ENCODE peak calls at places on chromosomes 7 and 10, in five cellular contexts. U, F, O, B and Q are unnamed samples.

GRCh38 chr10:109924100-109924499 is 789 bp upstream of the XPNPEP1 start:
- DNase-seq in O (no peak), U (no peak), B (no peak), F (no peak), Q (no peak)

GRCh38 chr7:51847461-51848134 is 531.0 kb upstream of the COBL start:
- DNase-seq in B (peak), O (no peak), U (no peak), F (no peak), Q (no peak)

GRCh38 chr7:50336909-50337703 is 32.6 kb downstream of the IKZF1 start:
- DNase-seq in B (no peak), F (no peak), U (no peak), O (no peak), Q (no peak)

GRCh38 chr7:69114374-69114773 is 483.9 kb upstream of the AUTS2 start:
- DNase-seq in O (no peak), U (no peak), B (no peak), F (peak), Q (no peak)

GRCh38 chr10:53314856-53315255 is 542.3 kb upstream of the MBL2 start:
- DNase-seq in O (no peak), B (no peak), F (peak), U (peak), Q (peak)

GRCh38 chr10:117373848-117374505 is 1.3 kb downstream of the PDZD8 start:
- DNase-seq in U (peak), O (peak), F (peak), B (no peak), Q (peak)

GRCh38 chr7:69439040-69439439 is 159.2 kb upstream of the AUTS2 start:
- DNase-seq in B (no peak), F (no peak), U (no peak), O (no peak), Q (no peak)

GRCh38 chr7:43135129-43135528 is 22.7 kb downstream of the HECW1 start:
- DNase-seq in O (no peak), F (peak), B (no peak), U (no peak), Q (no peak)

GRCh38 chr10:129642427-129642826 is 175.4 kb downstream of the MGMT start:
- DNase-seq in F (peak), O (no peak), B (no peak), U (no peak), Q (peak)

GRCh38 chr7:151104411-151105235 is 18.3 kb downstream of the AGAP3 start:
- DNase-seq in O (no peak), F (peak), U (no peak), B (peak), Q (peak)

GRCh38 chr10:111204880-111205279 is 128.1 kb downstream of the ADRA2A start:
- DNase-seq in O (no peak), U (no peak), B (no peak), F (no peak), Q (no peak)

GRCh38 chr7:84454174-84454959 is 259.8 kb upstream of the SEMA3A start:
- DNase-seq in U (no peak), O (no peak), B (no peak), F (peak), Q (peak)

GRCh38 chr7:141722529-141722928 is 14.4 kb downstream of the WEE2 start:
- DNase-seq in O (no peak), U (no peak), B (no peak), F (no peak), Q (no peak)

GRCh38 chr7:107286751-107287621 is 118.2 kb downstream of the HBP1 start:
- DNase-seq in B (no peak), O (no peak), U (no peak), F (no peak), Q (no peak)

GRCh38 chr10:87923233-87923632 is 59.8 kb downstream of the PTEN start:
- DNase-seq in F (no peak), O (no peak), B (no peak), U (no peak), Q (no peak)

GRCh38 chr7:44912775-44913347 is 27.5 kb upstream of the PURB start:
- DNase-seq in O (no peak), B (no peak), U (no peak), F (peak), Q (peak)

GRCh38 chr10:102009801-102010425 is 46.1 kb downstream of the ARMH3 start:
- DNase-seq in F (peak), U (peak), B (peak), O (peak), Q (peak)

GRCh38 chr7:73850781-73851207 is 8.5 kb upstream of the METTL27 start:
- DNase-seq in F (peak), O (no peak), U (peak), B (no peak), Q (peak)

GRCh38 chr10:70115948-70116682 is 16.5 kb downstream of the AIFM2 start:
- DNase-seq in O (peak), U (no peak), F (peak), B (peak), Q (peak)

GRCh38 chr7:98872328-98872924 is 2.6 kb upstream of the TMEM130 start:
- DNase-seq in F (peak), U (no peak), B (no peak), O (peak), Q (no peak)

GRCh38 chr10:598415-599170 is 90.9 kb downstream of the DIP2C start:
- DNase-seq in B (no peak), F (peak), O (peak), U (peak), Q (peak)

GRCh38 chr10:43408710-43409384 is at the start of gene HNRNPF:
- DNase-seq in B (peak), U (peak), O (peak), F (peak), Q (peak)

GRCh38 chr10:49602380-49603023 is 7.6 kb upstream of the SLC18A3 start:
- DNase-seq in U (no peak), B (no peak), O (no peak), F (no peak), Q (no peak)

GRCh38 chr10:132059760-132060508 is 5.8 kb upstream of the JAKMIP3 start:
- DNase-seq in U (no peak), O (no peak), F (no peak), B (no peak), Q (no peak)

GRCh38 chr10:127186846-127187245 is 9.5 kb downstream of the INSYN2A start:
- DNase-seq in F (peak), B (no peak), U (no peak), O (no peak), Q (no peak)

GRCh38 chr10:10589540-10589939 is 428.1 kb upstream of the CELF2 start:
- DNase-seq in O (no peak), U (peak), B (no peak), F (peak), Q (peak)

GRCh38 chr7:135235841-135236240 is 2.2 kb downstream of the STRA8 start:
- DNase-seq in F (no peak), U (no peak), O (no peak), B (no peak), Q (no peak)

GRCh38 chr10:62011558-62011957 is 110.1 kb downstream of the ARID5B start:
- DNase-seq in F (no peak), U (no peak), B (no peak), O (no peak), Q (no peak)

GRCh38 chr7:80309377-80309776 is 174.7 kb downstream of the GNAI1 start:
- DNase-seq in O (no peak), U (no peak), B (no peak), F (no peak), Q (no peak)

GRCh38 chr10:79378383-79378646 is 31.0 kb downstream of the PPIF start:
- DNase-seq in U (no peak), F (no peak), B (no peak), O (no peak), Q (no peak)

GRCh38 chr10:46520381-46520780 is 36.1 kb downstream of the GPRIN2 start:
- DNase-seq in U (no peak), F (no peak), O (no peak), B (peak), Q (no peak)

GRCh38 chr10:29392376-29393021 is 103.6 kb downstream of the LYZL1 start:
- DNase-seq in F (peak), U (peak), O (peak), B (peak), Q (peak)

GRCh38 chr10:83765711-83766110 is 373.6 kb upstream of the GHITM start:
- DNase-seq in B (no peak), F (peak), U (no peak), O (no peak), Q (peak)

GRCh38 chr7:75639071-75639892 is 99.5 kb downstream of the HIP1 start:
- DNase-seq in F (peak), U (no peak), O (peak), B (peak), Q (peak)

GRCh38 chr7:95646350-95646749 is 50.0 kb upstream of the PDK4 start:
- DNase-seq in B (no peak), U (no peak), F (no peak), O (no peak), Q (no peak)

GRCh38 chr7:123916240-123916724 is 8.8 kb upstream of the SPAM1 start:
- DNase-seq in F (peak), O (peak), B (no peak), U (no peak), Q (peak)

GRCh38 chr10:79981673-79982485 is 33.0 kb upstream of the SFTPD start:
- DNase-seq in B (peak), O (peak), F (peak), U (peak), Q (peak)

GRCh38 chr10:97029271-97029670 is 156.5 kb downstream of the SLIT1 start:
- DNase-seq in B (no peak), O (no peak), U (no peak), F (no peak), Q (no peak)

GRCh38 chr7:111113263-111114017 is 22.5 kb downstream of the LRRN3 start:
- DNase-seq in O (no peak), F (peak), B (no peak), U (peak), Q (peak)